ENCODE peak calls at places on chromosomes 5 and 9, in ten cellular contexts. L, O, Q, I, Z, M, B, N, J and T are unnamed samples.

GRCh38 chr5:164784230-164784629 is 1278.8 kb downstream of the MAT2B start:
- DNase-seq in Z (no peak), Q (no peak), I (no peak), L (no peak), B (no peak), O (no peak), N (no peak), M (no peak), J (no peak), T (no peak)

GRCh38 chr9:89000973-89001916 is 10.0 kb downstream of the S1PR3 start:
- DNase-seq in I (peak), J (peak), Q (no peak), O (peak), L (peak), B (peak), M (peak), N (peak), Z (peak), T (peak)

GRCh38 chr9:88953401-88954029 is 37.8 kb upstream of the S1PR3 start:
- DNase-seq in Q (no peak), O (no peak), J (no peak), N (no peak), L (no peak), Z (no peak), M (no peak), I (peak), B (no peak), T (no peak)

GRCh38 chr9:33785914-33786313 is 9.4 kb upstream of the PRSS3 start:
- DNase-seq in J (no peak), Q (no peak), O (no peak), I (peak), B (no peak), L (no peak), M (no peak), Z (no peak), N (no peak), T (peak)

GRCh38 chr5:2715856-2716255 is 35.6 kb downstream of the IRX2 start:
- DNase-seq in B (no peak), N (no peak), L (no peak), M (no peak), Z (no peak), I (no peak), O (no peak), Q (no peak), J (peak), T (no peak)

GRCh38 chr9:123300554-123300953 is 32.2 kb upstream of the STRBP start:
- DNase-seq in N (no peak), Q (no peak), J (no peak), O (no peak), M (no peak), I (no peak), B (no peak), Z (no peak), L (no peak), T (peak)

GRCh38 chr5:132417010-132417439 is 47.5 kb downstream of the SLC22A5 start:
- DNase-seq in I (no peak), M (no peak), J (no peak), N (no peak), L (no peak), O (no peak), Q (no peak), Z (no peak), B (no peak), T (no peak)

GRCh38 chr5:153517105-153517700 is 26.7 kb downstream of the GRIA1 start:
- DNase-seq in N (no peak), O (no peak), J (no peak), Z (no peak), M (no peak), L (no peak), Q (no peak), I (no peak), B (no peak), T (no peak)

GRCh38 chr5:116754556-116754955 is 179.9 kb upstream of the SEMA6A start:
- DNase-seq in N (no peak), I (no peak), M (no peak), Z (no peak), L (no peak), Q (no peak), J (no peak), O (no peak), B (no peak), T (no peak)

GRCh38 chr5:77774981-77775772 is 962 bp downstream of the TBCA start:
- DNase-seq in L (no peak), O (peak), Q (no peak), M (no peak), N (no peak), B (no peak), J (no peak), I (no peak), Z (no peak), T (peak)

GRCh38 chr9:134864821-134865190 is 15.8 kb upstream of the FCN2 start:
- DNase-seq in Q (no peak), I (no peak), J (peak), N (no peak), Z (no peak), M (no peak), L (no peak), B (no peak), O (no peak), T (no peak)

GRCh38 chr9:90477535-90477934 is 165.1 kb downstream of the DIRAS2 start:
- DNase-seq in B (no peak), N (no peak), I (no peak), L (no peak), Z (no peak), J (no peak), Q (no peak), M (no peak), O (no peak), T (no peak)

GRCh38 chr5:17221843-17222614 is 4.6 kb downstream of the BASP1 start:
- DNase-seq in N (no peak), Q (no peak), J (no peak), B (no peak), Z (no peak), L (no peak), O (no peak), I (no peak), M (no peak), T (no peak)

GRCh38 chr9:71819115-71819739 is 50.9 kb upstream of the CEMIP2 start:
- DNase-seq in I (peak), Q (no peak), B (peak), N (no peak), O (no peak), L (peak), M (peak), J (no peak), Z (peak), T (peak)

GRCh38 chr9:22452415-22453010 is 5.9 kb downstream of the DMRTA1 start:
- DNase-seq in I (peak), M (peak), L (peak), B (peak), J (no peak), Q (no peak), Z (peak), N (no peak), O (no peak), T (peak)

GRCh38 chr5:92559743-92560142 is 1021.3 kb downstream of the NR2F1-AS1 start:
- DNase-seq in L (no peak), Z (no peak), M (no peak), B (no peak), Q (no peak), J (no peak), I (peak), N (no peak), O (no peak), T (no peak)

GRCh38 chr9:35603506-35603985 is 1.5 kb upstream of the TESK1 start:
- DNase-seq in L (peak), M (no peak), B (peak), O (peak), N (no peak), I (peak), Z (peak), Q (no peak), J (peak), T (no peak)

GRCh38 chr5:134493461-134494055 is 31.9 kb upstream of the JADE2 start:
- DNase-seq in B (no peak), Z (no peak), J (peak), I (no peak), Q (no peak), N (no peak), O (no peak), L (no peak), M (no peak), T (no peak)

GRCh38 chr9:93582115-93582514 is 5.7 kb downstream of the PHF2 start:
- DNase-seq in J (no peak), I (no peak), M (no peak), Z (peak), B (no peak), N (no peak), O (no peak), L (peak), Q (no peak), T (no peak)

GRCh38 chr5:171706736-171707440 is 78.7 kb upstream of the SMIM23 start:
- DNase-seq in B (no peak), I (no peak), J (peak), Z (no peak), Q (no peak), O (no peak), N (no peak), M (no peak), L (no peak), T (no peak)
- TF ChIP-seq POLR2A in B (no peak), I (no peak), J (no peak), Z (no peak), Q (no peak), O (no peak), N (no peak), M (no peak), L (no peak), T (no peak)

GRCh38 chr9:137459147-137459600 is at the start of gene NSMF:
- DNase-seq in I (peak), O (peak), L (peak), M (peak), Q (peak), N (peak), B (peak), J (peak), Z (peak), T (peak)
- TF ChIP-seq POLR2A in I (peak), O (peak), L (peak), M (peak), Q (peak), N (no peak), B (peak), J (peak), Z (no peak), T (peak)

DNA sequence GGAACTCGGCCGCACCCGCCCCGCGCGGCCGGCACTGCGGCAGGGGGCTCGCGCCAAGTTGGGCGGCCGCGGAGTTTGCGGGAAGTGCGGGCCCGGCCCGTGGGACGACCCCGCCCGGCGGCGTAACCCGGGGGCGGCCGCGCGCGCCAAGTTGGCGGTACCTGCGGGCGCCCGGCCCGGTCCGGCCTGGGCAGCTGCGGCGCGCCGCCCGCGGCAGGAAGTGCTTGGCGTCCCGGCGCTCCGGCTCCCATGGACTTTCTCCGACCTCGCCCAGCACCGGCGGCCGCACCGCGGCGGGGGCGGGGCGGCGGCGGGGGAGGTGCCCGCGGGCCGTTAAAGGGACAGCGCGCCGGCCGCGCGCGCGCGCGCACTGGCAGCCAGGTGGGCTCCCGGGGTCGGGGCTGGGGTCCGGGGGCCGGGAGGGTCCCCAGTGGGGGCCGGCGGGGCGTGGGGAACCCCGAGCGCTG is at the start of gene NACC2:
- DNase-seq in Q (no peak), Z (peak), L (peak), I (peak), J (no peak), M (no peak), N (no peak), O (peak), B (peak), T (peak)
- TF ChIP-seq POLR2A in Q (no peak), Z (no peak), L (no peak), I (no peak), J (no peak), M (peak), N (no peak), O (peak), B (peak), T (no peak)

GRCh38 chr9:136118367-136119258 is at the start of gene TMEM250:
- DNase-seq in O (peak), Q (peak), Z (peak), M (peak), B (peak), J (peak), N (peak), I (peak), L (peak), T (peak)
- TF ChIP-seq POLR2A in O (peak), Q (peak), Z (peak), M (peak), B (peak), J (no peak), N (peak), I (peak), L (peak), T (peak)

GRCh38 chr5:139514486-139514856 is 31.9 kb upstream of the STING1 start:
- DNase-seq in L (no peak), N (no peak), I (no peak), M (no peak), B (no peak), Z (no peak), J (no peak), O (no peak), Q (no peak), T (no peak)

GRCh38 chr5:139513852-139514485 is 31.4 kb upstream of the STING1 start:
- DNase-seq in L (no peak), I (no peak), N (no peak), J (no peak), O (no peak), B (no peak), Q (no peak), M (no peak), Z (no peak), T (no peak)

GRCh38 chr5:139523635-139524445 is 37.3 kb upstream of the UBE2D2 start:
- DNase-seq in M (no peak), Q (no peak), L (no peak), B (no peak), J (no peak), I (no peak), Z (peak), N (no peak), O (no peak), T (no peak)

DNA sequence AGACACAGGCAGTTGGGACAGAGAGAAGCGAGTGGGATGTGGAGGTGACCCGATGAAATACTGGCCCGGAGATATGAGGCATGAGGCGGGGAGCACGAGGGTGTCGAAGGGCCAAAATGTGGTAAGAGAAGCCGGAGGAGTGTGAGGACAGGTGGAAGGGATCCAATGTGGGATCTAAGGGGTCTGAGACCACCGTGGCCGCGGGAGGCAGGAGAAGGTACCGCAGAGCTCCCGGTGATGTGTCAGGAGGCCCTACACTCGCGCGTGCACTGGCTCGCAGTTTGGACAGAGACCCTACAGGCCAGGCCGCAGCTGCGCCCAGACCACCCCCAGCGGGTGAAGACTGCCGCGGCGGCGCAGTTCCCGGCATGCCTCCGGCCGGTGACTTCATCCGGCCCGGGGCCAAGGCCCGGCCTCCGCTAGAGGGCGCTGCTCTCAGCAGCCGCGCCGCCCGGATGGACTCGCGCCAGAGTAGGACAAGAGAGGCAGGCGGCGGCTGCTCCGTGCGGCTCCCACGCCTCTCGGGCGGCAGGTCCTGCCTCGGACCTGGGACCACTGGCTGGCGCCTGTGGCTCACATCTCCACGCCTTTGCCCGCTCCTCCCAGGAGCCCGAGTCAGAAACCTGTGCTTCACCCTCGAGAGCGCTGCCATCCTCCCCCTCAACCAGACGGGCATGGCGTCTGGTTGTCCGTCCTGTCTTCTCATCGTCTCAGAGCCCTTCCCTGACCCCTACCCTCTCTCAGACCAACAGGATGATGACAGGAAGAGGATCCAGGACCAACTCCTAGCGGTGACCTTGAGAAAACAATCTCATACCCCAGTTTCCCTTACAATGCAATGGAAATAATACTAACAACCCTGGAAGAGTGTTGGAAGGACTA is 35.4 kb upstream of the STING1 start:
- DNase-seq in N (peak), I (peak), B (peak), Q (peak), M (peak), O (peak), L (peak), Z (peak), J (peak), T (peak)
- TF ChIP-seq POLR2A in N (peak), I (peak), B (peak), Q (no peak), M (peak), O (peak), L (no peak), Z (peak), J (no peak), T (peak)

GRCh38 chr5:55535199-55535905 is 588 bp upstream of the PLPP1 start:
- DNase-seq in I (peak), O (no peak), J (no peak), Z (no peak), M (no peak), L (no peak), B (no peak), N (no peak), Q (no peak), T (no peak)
- TF ChIP-seq POLR2A in I (no peak), O (peak), J (no peak), Z (no peak), M (no peak), L (no peak), B (no peak), N (no peak), Q (no peak), T (no peak)

DNA sequence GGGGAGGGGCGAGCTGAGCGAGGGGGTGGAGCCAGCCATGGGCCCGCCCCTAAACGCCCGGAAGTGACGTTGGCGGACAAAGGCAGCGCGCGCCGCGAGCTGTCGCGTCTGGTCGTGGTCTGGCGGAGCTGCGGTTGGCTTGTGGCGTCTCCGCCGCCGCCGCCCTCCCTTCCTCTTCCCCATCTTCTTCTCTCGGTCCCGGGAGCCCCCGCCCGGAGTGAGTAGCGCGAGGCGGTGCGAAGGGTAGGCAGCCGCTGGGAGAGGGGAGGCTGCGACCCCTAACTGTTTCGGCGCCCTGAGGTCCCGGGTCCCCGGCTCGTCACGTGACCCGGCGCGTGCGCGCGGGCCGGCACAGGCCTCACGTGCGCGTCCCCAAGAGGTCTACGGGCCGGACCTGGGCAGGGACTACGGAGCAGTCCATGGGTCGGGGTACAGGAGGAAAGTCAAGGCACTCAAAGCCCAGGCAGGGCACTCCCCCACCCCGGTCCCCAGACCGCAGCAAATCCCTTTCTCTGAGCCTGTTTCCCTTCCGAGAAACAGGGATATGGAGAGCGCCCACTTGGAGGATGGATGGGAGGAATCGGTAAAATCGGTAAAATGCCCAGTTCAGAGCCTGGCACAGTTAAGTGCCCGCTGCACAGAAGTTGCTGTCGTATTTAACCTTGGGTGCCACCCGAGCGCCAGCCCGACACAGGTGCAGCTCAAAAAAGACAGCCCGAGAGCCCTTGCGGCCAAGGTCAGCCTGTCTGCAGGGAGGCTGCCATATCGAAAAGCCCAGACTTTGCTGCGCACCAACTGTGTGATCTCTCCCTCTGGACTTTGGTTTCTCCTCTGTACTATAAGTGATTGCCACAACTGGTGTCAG is at the start of gene NTMT1:
- DNase-seq in B (peak), Z (peak), Q (peak), O (peak), J (peak), L (peak), M (peak), I (peak), N (peak), T (peak)
- TF ChIP-seq POLR2A in B (peak), Z (peak), Q (peak), O (peak), J (peak), L (peak), M (peak), I (peak), N (peak), T (peak)

GRCh38 chr5:170749911-170750431 is 33.6 kb upstream of the GABRP start:
- DNase-seq in I (no peak), N (no peak), M (no peak), J (no peak), O (no peak), Q (no peak), L (no peak), B (peak), Z (peak), T (no peak)
- TF ChIP-seq POLR2A in I (no peak), N (no peak), M (no peak), J (no peak), O (no peak), Q (no peak), L (no peak), B (peak), Z (no peak), T (no peak)

DNA sequence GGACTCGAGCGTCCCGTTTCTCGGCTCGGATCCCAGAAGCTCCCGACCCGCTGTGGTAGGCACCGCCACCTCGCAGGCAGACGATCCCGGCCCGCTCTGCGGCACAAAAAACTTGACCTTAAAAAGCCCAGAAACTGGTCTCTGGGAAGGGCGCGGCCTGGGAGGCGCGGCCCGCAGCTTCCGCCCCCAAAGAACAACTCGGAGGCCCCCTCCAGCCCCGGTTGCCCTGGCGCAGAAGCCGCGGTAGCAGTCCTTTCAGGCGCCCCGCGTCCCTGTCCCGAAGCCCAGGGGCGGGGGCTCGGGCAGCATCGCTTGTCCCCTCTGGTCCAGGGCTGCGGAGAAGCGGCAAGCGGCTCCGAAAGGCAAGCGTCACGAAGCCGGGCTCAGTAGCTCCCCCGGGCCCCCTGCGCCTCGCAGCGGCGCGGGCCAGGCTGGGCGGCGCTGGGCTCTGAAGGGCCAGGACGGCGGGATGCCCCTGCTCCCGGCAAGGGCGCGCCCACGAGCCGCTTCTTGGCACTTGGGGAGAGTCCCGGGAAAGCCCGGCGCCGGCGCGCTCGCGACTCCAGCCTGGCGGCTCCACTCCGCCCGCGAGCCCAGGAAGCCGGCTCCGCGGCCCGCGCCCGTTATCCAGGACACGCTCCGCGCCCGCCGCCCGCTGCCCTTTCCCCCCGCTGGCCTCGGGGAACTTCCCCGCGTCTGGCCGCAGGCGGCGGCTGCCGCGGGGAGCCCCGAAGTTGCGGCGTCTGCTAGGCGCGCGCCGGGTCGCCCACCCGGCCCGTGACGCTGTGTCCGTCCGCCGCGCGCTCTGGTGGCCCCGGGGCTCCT is at the start of gene GCNT4:
- DNase-seq in O (no peak), J (no peak), B (peak), M (peak), Z (peak), L (peak), I (peak), N (peak), Q (no peak), T (peak)
- TF ChIP-seq POLR2A in O (no peak), J (no peak), B (no peak), M (peak), Z (no peak), L (no peak), I (no peak), N (no peak), Q (no peak), T (no peak)